ENCODE peak calls at places on chromosomes 2 and 18, in five cellular contexts. A, R, K, H and L are unnamed samples.
A peak's percentile ranks its signal among the peaks of the same experiment; 100 is the strongest.

GRCh38 chr18:23826850-23827620 is 137.8 kb downstream of the LAMA3 start:
- DNase-seq in A (no peak), K (no peak), R (no peak), H (no peak), L (peak; percentile 58)

GRCh38 chr2:20430461-20431302 is 16.2 kb upstream of the RHOB start:
- DNase-seq in A (no peak), K (no peak), H (no peak), R (no peak), L (peak; percentile 86)

GRCh38 chr18:59549797-59550516 is 147.3 kb downstream of the CCBE1 start:
- DNase-seq in A (no peak), K (no peak), H (no peak), R (no peak), L (no peak)

GRCh38 chr18:36085195-36085594 is 17.8 kb upstream of the RPRD1A start:
- DNase-seq in A (no peak), R (no peak), H (no peak), K (no peak), L (no peak)

GRCh38 chr2:213261715-213262114 is 22.5 kb upstream of the SPAG16 start:
- DNase-seq in H (no peak), R (no peak), K (no peak), A (no peak), L (peak; percentile 26)

GRCh38 chr18:68791801-68792200 is 6.1 kb upstream of the CCDC102B start:
- DNase-seq in A (no peak), H (no peak), R (no peak), K (no peak), L (peak; percentile 70)

GRCh38 chr2:216073773-216074172 is 7.8 kb downstream of the PECR start:
- DNase-seq in A (no peak), H (no peak), R (no peak), K (no peak), L (no peak)

GRCh38 chr18:46408334-46408987 is 248.6 kb downstream of the LOXHD1 start:
- DNase-seq in A (no peak), R (no peak), K (no peak), H (no peak), L (no peak)

GRCh38 chr2:10911291-10912075 is at the start of gene KCNF1:
- DNase-seq in A (no peak), H (no peak), R (peak; percentile 35), K (peak; percentile 61), L (peak; percentile 56)

GRCh38 chr18:9792565-9793226 is 84.6 kb downstream of the RAB31 start:
- DNase-seq in A (no peak), R (no peak), K (peak; percentile 28), H (no peak), L (no peak)
- TF ChIP-seq CTCF in A (peak; percentile 33), R (peak; percentile 43), K (peak; percentile 62), H (peak; percentile 39), L (peak; percentile 54)

GRCh38 chr2:55585451-55586079 is 31.9 kb downstream of the PPP4R3B start:
- DNase-seq in K (no peak), H (no peak), R (peak; percentile 29), A (peak; percentile 29), L (peak; percentile 80)

GRCh38 chr2:55581875-55582547 is 35.4 kb downstream of the PPP4R3B start:
- DNase-seq in H (no peak), K (no peak), A (no peak), R (no peak), L (peak; percentile 63)

GRCh38 chr2:55581435-55581834 is 36.0 kb downstream of the PPP4R3B start:
- DNase-seq in R (no peak), K (peak; percentile 8), H (no peak), A (no peak), L (peak; percentile 36)
- TF ChIP-seq CTCF in R (peak; percentile 10), K (peak; percentile 41), H (no peak), A (no peak), L (peak; percentile 35)

DNA sequence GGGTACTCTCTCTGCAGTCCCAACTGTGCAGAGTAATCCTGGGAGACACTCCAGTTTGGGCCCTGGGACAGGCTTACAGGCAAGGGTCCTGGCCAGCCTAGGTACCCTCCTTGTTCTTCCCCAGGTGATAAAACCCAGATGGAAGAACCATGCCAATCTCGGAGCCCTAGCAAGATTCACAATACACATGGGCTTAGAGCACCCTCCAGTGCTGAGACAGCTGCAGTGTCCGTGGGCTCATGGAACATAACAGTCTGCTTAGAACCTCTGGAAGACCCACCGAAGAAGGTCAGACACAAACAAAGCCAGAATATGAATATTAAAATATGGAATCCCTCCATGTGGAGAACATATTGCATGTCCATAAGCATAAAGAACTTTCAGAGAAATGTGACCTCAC is 568.1 kb downstream of the KCNJ3 start:
- DNase-seq in A (no peak), R (no peak), H (no peak), K (no peak), L (no peak)
- TF ChIP-seq CTCF in A (no peak), R (no peak), H (no peak), K (peak; percentile 18), L (no peak)

DNA sequence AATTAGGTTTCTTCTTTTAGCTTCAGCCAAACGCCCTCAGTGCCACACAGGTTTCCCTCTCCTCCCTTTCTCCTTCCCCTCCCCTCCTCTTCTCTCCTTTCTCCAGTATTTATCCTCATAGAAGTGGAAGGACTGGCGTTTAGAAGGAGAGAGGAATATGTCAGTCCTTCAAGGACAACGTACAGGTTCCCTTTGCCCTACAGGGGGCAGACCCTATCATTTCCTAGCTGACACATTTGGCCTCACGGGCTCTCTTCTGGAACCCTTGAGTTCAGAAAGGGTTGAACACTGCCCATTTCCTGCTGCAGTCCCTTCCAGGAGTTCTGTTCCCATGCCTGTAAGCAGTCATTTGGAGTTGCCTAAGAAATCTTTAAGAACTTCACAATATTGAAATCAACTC is 46.1 kb downstream of the CDCA7 start:
- DNase-seq in H (no peak), K (peak; percentile 21), R (no peak), A (no peak), L (peak; percentile 16)
- TF ChIP-seq CTCF in H (no peak), K (peak; percentile 47), R (peak; percentile 23), A (peak; percentile 23), L (peak; percentile 42)

GRCh38 chr2:149039213-149039724 is 770 bp downstream of the LYPD6B start:
- DNase-seq in A (no peak), H (no peak), R (no peak), K (no peak), L (no peak)

GRCh38 chr2:149038442-149039212 is at the start of gene LYPD6B:
- DNase-seq in H (peak; percentile 69), K (no peak), A (no peak), R (no peak), L (no peak)

GRCh38 chr2:149042881-149043280 is 4.4 kb downstream of the LYPD6B start:
- DNase-seq in K (no peak), H (no peak), A (no peak), R (no peak), L (no peak)

GRCh38 chr2:149041482-149041881 is 3.0 kb downstream of the LYPD6B start:
- DNase-seq in A (no peak), R (no peak), H (no peak), K (no peak), L (no peak)

DNA sequence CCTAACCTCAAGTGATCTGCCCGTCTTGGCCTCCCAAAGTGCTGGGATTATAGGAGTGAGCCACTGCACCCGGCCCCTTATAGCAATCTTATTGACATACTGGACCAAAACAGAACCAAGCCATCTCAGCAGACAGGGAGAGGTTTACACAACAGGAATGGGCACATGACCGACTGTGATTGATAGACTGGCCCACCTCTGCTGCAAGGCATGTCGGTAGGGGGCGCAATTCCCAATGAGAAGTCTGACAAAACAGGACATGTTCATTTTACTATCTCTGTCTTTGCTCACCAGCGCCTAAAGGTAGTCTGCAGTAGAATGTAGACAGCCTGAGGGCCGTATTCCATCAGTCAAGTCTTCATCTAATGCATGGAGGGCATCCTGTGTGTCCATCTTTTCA is 2.0 kb downstream of the LYPD6B start:
- DNase-seq in K (peak; percentile 47), H (no peak), A (no peak), R (no peak), L (peak; percentile 15)
- TF ChIP-seq CTCF in K (peak; percentile 43), H (peak; percentile 45), A (peak; percentile 37), R (peak; percentile 33), L (peak; percentile 45)

DNA sequence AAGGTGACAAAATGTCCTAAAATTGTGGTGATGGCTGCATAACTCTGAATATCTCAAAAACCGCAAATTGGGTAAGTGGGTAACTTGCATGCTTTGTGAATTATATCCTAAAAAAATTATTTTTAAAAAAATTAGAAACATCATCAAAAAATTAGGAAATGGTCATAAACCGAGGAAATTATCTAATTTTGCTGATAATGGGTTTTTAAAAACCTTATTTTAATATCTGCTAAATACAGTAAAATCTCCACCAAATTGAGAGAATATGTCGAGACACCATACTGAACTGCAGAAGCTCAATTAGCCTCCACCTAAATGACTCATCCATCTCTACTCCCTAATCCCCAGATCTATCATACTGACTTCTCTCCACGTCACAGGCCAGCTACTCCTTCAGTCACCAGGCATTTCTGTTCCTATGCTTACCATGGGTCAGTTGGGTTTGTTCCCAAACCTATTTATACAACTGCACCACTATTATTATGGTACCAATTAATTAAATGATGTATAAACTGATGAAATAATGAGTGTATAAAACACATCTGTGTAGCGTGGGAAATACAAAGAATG is 36.1 kb downstream of the SPIRE1 start:
- DNase-seq in R (no peak), H (no peak), A (no peak), K (no peak), L (peak; percentile 99)
- TF ChIP-seq CTCF in R (no peak), H (no peak), A (no peak), K (no peak), L (no peak)

GRCh38 chr2:126482582-126483464 is 173.1 kb upstream of the GYPC start:
- DNase-seq in A (no peak), R (no peak), H (no peak), K (peak; percentile 6), L (no peak)
- TF ChIP-seq CTCF in A (no peak), R (no peak), H (no peak), K (no peak), L (no peak)

GRCh38 chr2:71454221-71455010 is 1.1 kb downstream of the DYSF start:
- DNase-seq in R (no peak), H (no peak), K (no peak), A (no peak), L (no peak)

GRCh38 chr2:71457123-71457958 is 4.0 kb downstream of the DYSF start:
- DNase-seq in K (no peak), R (no peak), H (no peak), A (no peak), L (no peak)

GRCh38 chr2:71455011-71455740 is 1.8 kb downstream of the DYSF start:
- DNase-seq in H (no peak), K (no peak), R (no peak), A (no peak), L (no peak)

GRCh38 chr2:71456617-71457016 is 3.3 kb downstream of the DYSF start:
- DNase-seq in R (no peak), A (no peak), H (no peak), K (no peak), L (no peak)

DNA sequence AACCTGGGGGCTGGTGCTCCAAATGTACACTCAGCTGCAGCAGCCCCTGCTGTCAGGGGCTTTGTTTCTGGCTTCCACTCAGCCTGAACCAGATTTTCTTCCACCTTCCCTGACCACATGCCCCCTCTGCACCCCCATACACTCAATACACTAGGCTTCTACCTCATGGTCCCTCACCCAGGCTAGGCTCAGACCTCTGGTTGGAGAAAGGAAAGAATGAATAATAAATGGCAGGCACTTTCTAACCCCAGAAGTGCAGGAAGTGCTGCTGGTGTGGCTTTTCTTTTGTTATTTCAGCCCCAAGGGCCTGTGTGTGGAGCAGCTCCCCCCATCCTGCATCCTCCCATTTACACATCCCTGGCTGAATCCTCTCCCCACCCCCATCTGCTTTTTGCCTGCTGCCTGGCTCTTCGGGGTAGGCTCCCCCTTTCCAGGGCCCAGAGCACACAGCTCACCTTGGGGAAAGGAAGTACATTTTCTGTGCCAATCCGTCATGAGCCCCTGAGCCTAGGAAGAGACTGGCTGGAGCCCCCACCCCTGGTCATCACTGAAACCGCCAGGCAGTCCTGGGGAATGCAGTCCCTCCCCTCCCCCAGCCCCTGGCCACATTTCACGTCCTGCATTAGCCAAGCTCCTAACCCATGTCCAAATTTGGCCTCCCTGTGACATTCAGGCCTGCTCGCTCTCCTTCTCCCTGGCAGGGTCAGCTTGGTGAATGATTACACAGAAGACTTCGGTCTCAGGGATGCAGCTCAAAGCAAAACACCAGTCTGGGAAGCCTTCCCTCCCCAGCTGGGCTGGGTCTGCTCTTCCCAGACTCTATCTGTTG is 2.6 kb downstream of the DYSF start:
- DNase-seq in A (no peak), H (no peak), K (no peak), R (no peak), L (no peak)
- TF ChIP-seq CTCF in A (no peak), H (no peak), K (no peak), R (no peak), L (no peak)